ENCODE peak calls at places on chromosomes 1 and 21, in eight cellular contexts. R is suprapubic skin, P is sigmoid colon, V is H1, I is stomach, N is upper lobe of left lung, O is HepG2, Q is K562. C is an unnamed sample.

GRCh38 chr1:190475394-190476250 is 2.0 kb downstream of the BRINP3 start:
- DNase-seq in Q (no peak), V (no peak), I (no peak), N (no peak), P (no peak), R (no peak), O (no peak), C (peak; percentile 51)

GRCh38 chr1:74952786-74953185 is 181.4 kb upstream of the LHX8 start:
- DNase-seq in Q (no peak), O (no peak), I (no peak), N (no peak), P (no peak), V (no peak), R (no peak), C (no peak)

GRCh38 chr1:203361843-203362524 is 11.1 kb upstream of the FMOD start:
- DNase-seq in V (no peak), I (no peak), Q (no peak), N (no peak), R (no peak), O (no peak), P (no peak), C (no peak)

GRCh38 chr1:201504179-201504631 is 2.7 kb downstream of the CSRP1 start:
- DNase-seq in R (no peak), V (no peak), P (peak; percentile 15), O (no peak), N (no peak), Q (no peak), I (no peak), C (no peak)

GRCh38 chr1:89907669-89908293 is 86.9 kb downstream of the LRRC8D start:
- DNase-seq in N (no peak), V (no peak), O (no peak), Q (peak; percentile 62), I (no peak), R (no peak), P (no peak), C (no peak)

GRCh38 chr1:18941221-18942141 is 15.0 kb downstream of the IFFO2 start:
- DNase-seq in I (no peak), V (no peak), N (no peak), P (no peak), O (peak; percentile 87), R (no peak), Q (no peak), C (no peak)

GRCh38 chr1:57489342-57490036 is 65.6 kb upstream of the DAB1 start:
- DNase-seq in I (no peak), R (no peak), V (no peak), N (no peak), Q (no peak), P (no peak), O (no peak), C (no peak)

GRCh38 chr1:69994261-69994660 is 211.1 kb downstream of the LRRC40 start:
- DNase-seq in P (no peak), N (no peak), O (no peak), I (no peak), Q (no peak), R (no peak), V (no peak), C (no peak)

GRCh38 chr21:28385845-28386244 is 606.8 kb downstream of the LTN1 start:
- DNase-seq in R (no peak), I (no peak), Q (no peak), N (no peak), V (no peak), P (no peak), O (no peak), C (no peak)

GRCh38 chr1:14824314-14824915 is 225.9 kb downstream of the KAZN start:
- DNase-seq in P (no peak), V (no peak), N (no peak), I (no peak), O (no peak), Q (no peak), R (no peak), C (no peak)

GRCh38 chr1:45359882-45360513 is 19.8 kb upstream of the MUTYH start:
- DNase-seq in Q (peak; percentile 80), R (no peak), O (peak; percentile 40), P (peak; percentile 81), I (peak; percentile 69), V (no peak), N (no peak), C (peak; percentile 71)

GRCh38 chr1:183247931-183248330 is 61.9 kb downstream of the LAMC2 start:
- DNase-seq in V (no peak), Q (no peak), I (no peak), P (no peak), O (no peak), N (no peak), R (no peak), C (no peak)

GRCh38 chr1:54547601-54548388 is at the start of gene ACOT11:
- DNase-seq in I (peak; percentile 77), P (peak; percentile 98), O (peak; percentile 72), V (no peak), N (peak; percentile 86), Q (no peak), R (peak; percentile 78), C (peak; percentile 70)

GRCh38 chr21:42048870-42049577 is 22.1 kb upstream of the UMODL1 start:
- DNase-seq in Q (no peak), N (no peak), P (no peak), O (no peak), R (no peak), V (no peak), I (no peak), C (no peak)

DNA sequence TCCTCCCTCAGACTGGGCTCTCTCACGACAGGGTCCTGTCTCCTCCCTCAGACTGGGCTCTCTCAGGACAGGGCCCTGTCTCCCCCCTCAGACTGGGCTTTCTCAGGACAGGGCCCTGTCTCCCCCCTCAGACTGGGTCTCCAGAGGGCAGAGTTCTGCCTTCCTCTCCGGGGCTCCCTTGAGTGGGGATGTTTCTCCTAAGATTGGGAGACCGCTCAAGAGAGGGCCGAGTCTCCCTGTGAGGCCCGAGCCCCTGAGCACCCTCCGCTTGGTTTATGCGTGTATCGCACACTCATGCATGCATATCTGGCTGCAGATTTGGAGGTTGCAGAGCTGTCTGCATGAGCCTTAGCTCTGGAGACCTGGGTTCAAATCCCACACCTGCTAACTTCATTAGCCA is 39.3 kb upstream of the CSF3R start:
- DNase-seq in Q (no peak), N (no peak), P (peak; percentile 27), I (peak; percentile 9), O (no peak), R (no peak), V (peak; percentile 31), C (no peak)
- TF ChIP-seq EP300 in Q (no peak), N (no peak), P (no peak), I (no peak), O (no peak), R (no peak), V (no peak), C (no peak)

GRCh38 chr1:234529661-234530237 is 50.8 kb upstream of the TARBP1 start:
- DNase-seq in N (no peak), R (no peak), P (no peak), V (no peak), Q (no peak), I (no peak), O (no peak), C (no peak)

GRCh38 chr1:234532511-234532922 is 53.5 kb upstream of the TARBP1 start:
- DNase-seq in P (peak; percentile 86), V (no peak), N (no peak), R (peak; percentile 82), Q (no peak), O (no peak), I (peak; percentile 63), C (peak; percentile 46)

GRCh38 chr1:234529095-234529494 is 50.1 kb upstream of the TARBP1 start:
- DNase-seq in R (peak; percentile 48), P (peak; percentile 1), I (no peak), N (no peak), O (no peak), V (no peak), Q (no peak), C (no peak)

GRCh38 chr1:234531181-234532132 is 52.5 kb upstream of the TARBP1 start:
- DNase-seq in I (peak; percentile 62), O (no peak), N (peak; percentile 78), P (peak; percentile 92), Q (no peak), R (peak; percentile 89), V (peak; percentile 57), C (peak; percentile 44)

GRCh38 chr1:234530641-234531040 is 51.7 kb upstream of the TARBP1 start:
- DNase-seq in N (no peak), O (no peak), V (no peak), P (peak; percentile 58), I (no peak), R (peak; percentile 44), Q (no peak), C (no peak)
- TF ChIP-seq POLR2AphosphoS5 in N (no peak), O (no peak), V (no peak), P (no peak), I (no peak), R (no peak), Q (no peak), C (no peak)

GRCh38 chr1:11570821-11571220 is 83.4 kb downstream of the FBXO2 start:
- DNase-seq in I (no peak), V (no peak), P (no peak), Q (no peak), N (no peak), R (no peak), O (no peak), C (no peak)

GRCh38 chr1:11573293-11573692 is 80.9 kb downstream of the FBXO2 start:
- DNase-seq in N (no peak), V (no peak), Q (no peak), P (no peak), O (no peak), R (no peak), I (no peak), C (no peak)

GRCh38 chr1:11569551-11569950 is 84.7 kb downstream of the FBXO2 start:
- DNase-seq in I (no peak), O (no peak), P (no peak), R (no peak), V (no peak), N (no peak), Q (no peak), C (no peak)

GRCh38 chr1:11569954-11570353 is 84.3 kb downstream of the FBXO2 start:
- DNase-seq in O (no peak), V (no peak), Q (no peak), R (no peak), P (no peak), N (no peak), I (no peak), C (no peak)

DNA sequence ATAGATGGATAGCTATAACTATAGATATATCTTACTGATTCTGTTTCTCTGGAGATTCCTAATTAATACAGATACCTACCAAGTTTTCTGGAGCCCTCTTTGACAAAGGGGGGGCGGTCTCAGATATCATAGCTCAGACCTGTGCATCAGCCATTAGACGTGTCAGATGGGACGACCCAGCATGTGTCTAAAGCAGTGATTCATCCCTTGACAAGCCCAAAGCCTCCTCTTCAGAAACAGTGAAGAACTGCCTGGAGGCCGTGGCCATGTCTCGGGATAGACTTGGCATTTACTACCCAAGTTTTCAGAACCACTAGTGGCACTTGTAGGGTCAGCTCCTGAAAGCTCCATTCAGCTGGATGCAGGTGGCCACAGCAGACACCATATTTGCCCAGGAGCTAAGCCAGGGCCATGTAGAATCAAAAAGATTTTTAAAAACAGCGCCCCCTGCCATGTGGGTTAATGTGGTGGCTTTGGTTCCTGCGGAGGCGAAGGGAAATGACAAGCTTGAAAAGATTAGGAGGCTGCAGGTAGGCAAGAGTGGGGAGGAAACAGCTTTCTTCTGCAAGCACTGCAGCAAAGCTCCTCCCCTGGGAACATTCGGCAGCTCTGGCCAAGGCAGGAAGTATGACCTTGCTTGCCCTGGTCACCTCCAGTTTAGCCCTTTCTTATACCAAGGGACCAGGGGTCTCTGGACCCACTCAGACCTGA is 82.2 kb downstream of the FBXO2 start:
- DNase-seq in V (peak; percentile 85), Q (peak; percentile 50), O (peak; percentile 10), P (no peak), R (no peak), N (no peak), I (no peak), C (no peak)
- TF ChIP-seq CTCF in V (peak; percentile 65), Q (peak; percentile 70), O (no peak), P (no peak), R (no peak), N (no peak), I (no peak), C (no peak)

GRCh38 chr1:8562881-8563865 is 245.3 kb downstream of the SLC45A1 start:
- DNase-seq in P (no peak), V (no peak), N (no peak), I (no peak), R (no peak), Q (peak; percentile 39), O (peak; percentile 79), C (no peak)
- TF ChIP-seq EP300 in P (no peak), V (no peak), N (no peak), I (no peak), R (no peak), Q (no peak), O (no peak), C (no peak)

C was measured in transverse colon.